ENCODE peak calls at places on chromosome 2, in six cellular contexts. N, R, A, K, V and C are unnamed samples.
A peak's percentile ranks its signal among the peaks of the same experiment; 100 is the strongest.

GRCh38 chr2:65687614-65688013 is 255.2 kb upstream of the SPRED2 start:
- DNase-seq in N (no peak), R (no peak), A (no peak), K (no peak), V (no peak), C (no peak)

GRCh38 chr2:69375494-69376353 is 11.3 kb downstream of the GFPT1 start:
- DNase-seq in N (no peak), R (no peak), A (peak; percentile 27), K (peak; percentile 8), V (no peak), C (no peak)

GRCh38 chr2:234164499-234165409 is 114.3 kb downstream of the SPP2 start:
- DNase-seq in N (no peak), R (no peak), A (no peak), K (no peak), V (no peak), C (no peak)

GRCh38 chr2:192195548-192196418 is 1.1 kb upstream of the TMEFF2 start:
- DNase-seq in N (peak; percentile 92), R (no peak), A (peak; percentile 15), K (peak; percentile 4), V (no peak), C (peak; percentile 7)

GRCh38 chr2:174335605-174336402 is 1.1 kb downstream of the SP9 start:
- DNase-seq in N (no peak), R (no peak), A (no peak), K (no peak), V (no peak), C (no peak)

GRCh38 chr2:125535089-125535488 is 1120.9 kb upstream of the GYPC start:
- DNase-seq in N (no peak), R (no peak), A (no peak), K (no peak), V (no peak), C (no peak)

GRCh38 chr2:219125225-219125885 is 35.3 kb downstream of the NHEJ1 start:
- DNase-seq in N (no peak), R (no peak), A (peak; percentile 88), K (no peak), V (no peak), C (no peak)

GRCh38 chr2:13052547-13052946 is 335.8 kb downstream of the TRIB2 start:
- DNase-seq in N (no peak), R (no peak), A (no peak), K (no peak), V (no peak), C (no peak)

GRCh38 chr2:6692061-6692460 is 173.6 kb downstream of the CMPK2 start:
- DNase-seq in N (no peak), R (no peak), A (no peak), K (no peak), V (no peak), C (no peak)

GRCh38 chr2:128298286-128298685 is 20.4 kb downstream of the HS6ST1 start:
- DNase-seq in N (no peak), R (no peak), A (no peak), K (no peak), V (no peak), C (no peak)

GRCh38 chr2:202831241-202831997 is 40.1 kb downstream of the ICA1L start:
- DNase-seq in N (no peak), R (no peak), A (peak; percentile 61), K (peak; percentile 46), V (peak; percentile 16), C (peak; percentile 23)

GRCh38 chr2:27255187-27255586 is 7.7 kb downstream of the SLC30A3 start:
- DNase-seq in N (peak; percentile 78), R (no peak), A (no peak), K (no peak), V (no peak), C (no peak)

GRCh38 chr2:58131191-58132011 is 84.8 kb downstream of the VRK2 start:
- DNase-seq in N (no peak), R (no peak), A (peak; percentile 63), K (no peak), V (peak; percentile 40), C (no peak)

GRCh38 chr2:42060718-42061619 is 13.1 kb downstream of the PKDCC start:
- DNase-seq in N (peak; percentile 83), R (no peak), A (peak; percentile 31), K (peak; percentile 60), V (peak; percentile 57), C (peak; percentile 49)

GRCh38 chr2:190842606-190843104 is 38.0 kb upstream of the GLS start:
- DNase-seq in N (no peak), R (no peak), A (no peak), K (no peak), V (no peak), C (no peak)